ENCODE peak calls at places on chromosome 9, in four cellular contexts. Z is stimulated activated CD4-positive, alpha-beta T cell treated with anti-CD3 and anti-CD28 coated beads, TNF-alpha, amount 100 ng/mL, for 4 hours; U is stimulated activated CD8-positive, alpha-beta memory T cell treated with anti-CD3 and anti-CD28 coated beads, Interleukin-12 subunit alpha, Interleukin-12 subunit beta, amount 100 ng/mL, for 4 hours; O is osteocyte. E is an unnamed sample.

GRCh38 chr9:29285818-29286217 is 1712.5 kb upstream of the C9orf72 start:
- DNase-seq in Z (no peak), O (no peak), U (no peak), E (no peak)

GRCh38 chr9:121636411-121636865 is 15.0 kb upstream of the DAB2IP start:
- DNase-seq in U (no peak), Z (no peak), O (no peak), E (no peak)

GRCh38 chr9:133935328-133936040 is 56.6 kb downstream of the VAV2 start:
- DNase-seq in Z (no peak), U (no peak), O (no peak), E (no peak)

GRCh38 chr9:76697554-76697953 is 66.7 kb upstream of the PCA3 start:
- DNase-seq in O (no peak), U (no peak), Z (no peak), E (no peak)

GRCh38 chr9:92638621-92639101 is 31.3 kb downstream of the IPPK start:
- DNase-seq in Z (no peak), U (no peak), O (peak; percentile 75), E (no peak)

GRCh38 chr9:89756891-89757537 is 152.2 kb downstream of the GADD45G start:
- DNase-seq in O (no peak), Z (no peak), U (no peak), E (no peak)

GRCh38 chr9:3028535-3028934 is 184.6 kb upstream of the PUM3 start:
- DNase-seq in Z (no peak), O (no peak), U (no peak), E (no peak)

GRCh38 chr9:114278881-114279570 is 43.9 kb upstream of the ORM1 start:
- DNase-seq in O (no peak), Z (no peak), U (no peak), E (no peak)

GRCh38 chr9:94167055-94167346 is 82.7 kb downstream of the PTPDC1 start:
- DNase-seq in Z (no peak), U (no peak), O (no peak), E (no peak)

GRCh38 chr9:131237311-131237710 is 39.0 kb downstream of the FAM78A start:
- DNase-seq in O (no peak), U (no peak), Z (no peak), E (no peak)

GRCh38 chr9:130008577-130008976 is 34.4 kb downstream of the FNBP1 start:
- DNase-seq in U (no peak), Z (no peak), O (no peak), E (no peak)

E was measured in memory B cell.